ENCODE peak calls at places on chromosomes 11 and 22, in nine cellular contexts. L is NCI-H2081, N is NCI-H1417, M is GM10248, Y is HepG2, C is bronchial epithelial cell, P is ELR, T is posterior cingulate gyrus, H is sciatic nerve. G is an unnamed sample.

GRCh38 chr22:49272546-49273125 is 555.0 kb downstream of the BRD1 start:
- DNase-seq in C (no peak), P (no peak), H (peak), L (no peak), Y (no peak), T (no peak), N (no peak), M (no peak), G (no peak)

GRCh38 chr22:24460418-24461089 is 33.2 kb downstream of the ADORA2A start:
- DNase-seq in H (no peak), N (no peak), P (no peak), M (peak), T (no peak), L (no peak), Y (peak), C (no peak), G (no peak)

GRCh38 chr11:89487016-89487415 is 4.2 kb downstream of the NOX4 start:
- DNase-seq in L (no peak), P (peak), M (no peak), Y (no peak), N (no peak), H (no peak), C (peak), T (no peak), G (no peak)

GRCh38 chr22:19815093-19815822 is 39.4 kb downstream of the GNB1L start:
- DNase-seq in L (no peak), C (no peak), M (no peak), N (no peak), Y (no peak), H (no peak), P (no peak), T (no peak), G (no peak)

GRCh38 chr22:46052801-46053562 is 76.0 kb upstream of the WNT7B start:
- DNase-seq in H (peak), Y (no peak), P (peak), L (no peak), N (no peak), M (no peak), T (no peak), C (no peak), G (no peak)

GRCh38 chr11:122814401-122814800 is 23.9 kb upstream of the CRTAM start:
- DNase-seq in T (no peak), P (peak), Y (peak), H (no peak), N (no peak), L (no peak), C (no peak), M (no peak), G (no peak)

GRCh38 chr11:1099519-1100355 is 25.1 kb downstream of the MUC2 start:
- DNase-seq in Y (no peak), C (no peak), L (no peak), N (no peak), M (no peak), T (no peak), H (no peak), P (no peak), G (no peak)

GRCh38 chr11:18720811-18721575 is 5.0 kb downstream of the IGSF22 start:
- DNase-seq in Y (no peak), N (peak), M (peak), H (peak), L (peak), T (peak), C (peak), P (peak), G (peak)

GRCh38 chr11:47607380-47607779 is 13.2 kb upstream of the C1QTNF4 start:
- DNase-seq in P (peak), L (no peak), T (peak), M (no peak), Y (no peak), N (no peak), C (no peak), H (no peak), G (no peak)

GRCh38 chr11:3920148-3920852 is 64.8 kb downstream of the STIM1 start:
- DNase-seq in H (no peak), T (no peak), Y (no peak), C (peak), P (peak), N (no peak), M (no peak), L (no peak), G (peak)

GRCh38 chr11:22432331-22433065 is 94.3 kb downstream of the SLC17A6 start:
- DNase-seq in Y (no peak), P (no peak), C (no peak), M (peak), H (peak), N (peak), L (no peak), T (peak), G (no peak)

GRCh38 chr11:123188508-123189165 is 6.4 kb downstream of the CLMP start:
- DNase-seq in H (no peak), Y (no peak), M (no peak), N (no peak), P (peak), L (no peak), T (peak), C (peak), G (no peak)

GRCh38 chr22:30883586-30884145 is 84.9 kb downstream of the MORC2 start:
- DNase-seq in P (no peak), N (no peak), M (no peak), L (no peak), H (no peak), Y (no peak), C (no peak), T (no peak), G (no peak)

GRCh38 chr22:33654173-33654890 is 265.9 kb downstream of the LARGE1 start:
- DNase-seq in H (no peak), Y (no peak), N (no peak), M (no peak), P (no peak), L (no peak), T (no peak), C (no peak), G (no peak)

GRCh38 chr22:17738386-17739128 is 35.7 kb downstream of the BID start:
- DNase-seq in C (no peak), Y (no peak), P (no peak), N (no peak), H (no peak), T (peak), L (no peak), M (no peak), G (no peak)

GRCh38 chr22:25404923-25405853 is 159.3 kb upstream of the GRK3 start:
- DNase-seq in H (peak), M (peak), Y (peak), P (peak), C (peak), T (peak), N (peak), L (peak), G (peak)

GRCh38 chr22:39488563-39489083 is 13.5 kb upstream of the MIEF1 start:
- DNase-seq in P (no peak), T (no peak), N (no peak), H (no peak), L (no peak), M (no peak), Y (no peak), C (no peak), G (no peak)

GRCh38 chr11:122375687-122376399 is 259.8 kb upstream of the BLID start:
- DNase-seq in P (peak), T (no peak), H (no peak), Y (no peak), N (no peak), C (peak), M (no peak), L (no peak), G (no peak)

GRCh38 chr22:50513175-50513574 is 5.2 kb downstream of the NCAPH2 start:
- DNase-seq in C (no peak), N (no peak), M (no peak), L (no peak), Y (no peak), T (no peak), H (no peak), P (no peak), G (no peak)

GRCh38 chr22:27391092-27391770 is 410.3 kb downstream of the MN1 start:
- DNase-seq in M (no peak), L (no peak), H (peak), P (no peak), T (no peak), C (no peak), N (no peak), Y (no peak), G (no peak)

GRCh38 chr22:19126874-19127273 is 4.2 kb upstream of the TSSK2 start:
- DNase-seq in H (no peak), Y (no peak), P (no peak), M (no peak), L (no peak), C (no peak), N (no peak), T (no peak), G (no peak)

GRCh38 chr22:50104149-50104548 is 14.3 kb downstream of the MOV10L1 start:
- DNase-seq in M (no peak), H (no peak), C (no peak), L (no peak), Y (no peak), N (no peak), T (no peak), P (no peak), G (no peak)

GRCh38 chr11:101390539-101390938 is 193.3 kb downstream of the TRPC6 start:
- DNase-seq in Y (no peak), P (peak), T (no peak), M (no peak), C (peak), H (no peak), N (no peak), L (no peak), G (no peak)

GRCh38 chr22:36979511-36979910 is 39.7 kb downstream of the TST start:
- DNase-seq in P (no peak), Y (no peak), C (no peak), H (no peak), N (no peak), L (no peak), M (no peak), T (no peak), G (no peak)

GRCh38 chr11:96827164-96827563 is 437.4 kb downstream of the JRKL start:
- DNase-seq in P (peak), C (peak), N (no peak), Y (no peak), L (no peak), M (no peak), T (no peak), H (no peak), G (no peak)

GRCh38 chr22:38802671-38803121 is 8.8 kb upstream of the DNAL4 start:
- DNase-seq in Y (peak), P (peak), C (peak), H (no peak), M (no peak), N (no peak), L (peak), T (no peak), G (no peak)

GRCh38 chr11:115496892-115497291 is 7.3 kb downstream of the CADM1 start:
- DNase-seq in T (no peak), N (no peak), M (no peak), H (no peak), P (no peak), Y (peak), C (no peak), L (no peak), G (no peak)

G was measured in activated T-helper 1 cell treated with Interleukin-2 at 50 U/mL for 16 hours.